ENCODE peak calls at places on chromosomes 12 and 14, in eight cellular contexts. B is iPS DF 6.9; J is small intestine; Q is left ventricle myocardium inferior; T is HCT116; I is CD4-positive, CD25-positive, alpha-beta regulatory T cell; G is neural progenitor cell; A is K562. U is an unnamed sample. For H3K27me3, the result is how much of the 10 kb centered on the place peaks cover.

GRCh38 chr12:24850486-24850885 is 98.4 kb downstream of the BCAT1 start:
- DNase-seq in B (no peak), J (no peak), Q (no peak), T (no peak), I (no peak), G (no peak), A (no peak), U (no peak)

GRCh38 chr14:79614443-79614842 is 596.9 kb downstream of the DIO2 start:
- DNase-seq in B (no peak), J (no peak), Q (no peak), T (no peak), I (no peak), G (no peak), A (no peak), U (no peak)

GRCh38 chr14:20512139-20512905 is 7.0 kb downstream of the RNASE10 start:
- DNase-seq in B (no peak), J (no peak), Q (no peak), T (no peak), I (no peak), G (no peak), A (no peak), U (no peak)

GRCh38 chr12:93818488-93819047 is 141.4 kb downstream of the CRADD start:
- DNase-seq in B (no peak), J (no peak), Q (peak), T (no peak), I (no peak), G (no peak), A (no peak), U (no peak)

GRCh38 chr12:55738113-55739024 is 4.6 kb upstream of the GDF11 start:
- DNase-seq in B (peak), J (peak), Q (peak), T (peak), I (peak), G (peak), A (peak), U (peak)

GRCh38 chr14:94322648-94323570 is at the start of gene SERPINA6:
- DNase-seq in B (no peak), J (no peak), Q (no peak), T (no peak), I (no peak), G (no peak), A (no peak), U (no peak)

GRCh38 chr14:46653031-46653775 is 1.6 kb upstream of the RPL10L start:
- DNase-seq in B (no peak), J (no peak), Q (no peak), T (no peak), I (no peak), G (no peak), A (no peak), U (no peak)

GRCh38 chr14:38198425-38198824 is 9.3 kb upstream of the SSTR1 start:
- DNase-seq in B (no peak), J (no peak), Q (no peak), T (no peak), I (no peak), G (no peak), A (no peak), U (no peak)

GRCh38 chr12:62078020-62078419 is 182.2 kb upstream of the USP15 start:
- DNase-seq in B (no peak), J (no peak), Q (no peak), T (no peak), I (no peak), G (no peak), A (no peak), U (no peak)

GRCh38 chr12:114241973-114242434 is 163.9 kb downstream of the TBX5 start:
- DNase-seq in B (no peak), J (no peak), Q (no peak), T (peak), I (no peak), G (no peak), A (peak), U (no peak)

GRCh38 chr14:75876526-75876925 is 105.3 kb downstream of the TGFB3 start:
- DNase-seq in B (no peak), J (no peak), Q (no peak), T (no peak), I (no peak), G (no peak), A (no peak), U (no peak)

GRCh38 chr12:30440826-30441602 is 254.7 kb downstream of the IPO8 start:
- DNase-seq in B (peak), J (no peak), Q (no peak), T (peak), I (no peak), G (peak), A (peak), U (no peak)

GRCh38 chr14:104440297-104440956 is 139.1 kb upstream of the C14orf180 start:
- DNase-seq in B (no peak), J (no peak), Q (no peak), T (no peak), I (no peak), G (no peak), A (no peak), U (no peak)

GRCh38 chr12:67981236-67982164 is 7.7 kb upstream of the IFNG-AS1 start:
- DNase-seq in B (no peak), J (no peak), Q (no peak), T (peak), I (no peak), G (no peak), A (no peak), U (no peak)

GRCh38 chr14:99258884-99259283 is 13.1 kb downstream of the BCL11B start:
- DNase-seq in B (no peak), J (no peak), Q (no peak), T (no peak), I (no peak), G (no peak), A (no peak), U (no peak)

GRCh38 chr12:120225200-120225558 is 24.3 kb upstream of the RPLP0 start:
- DNase-seq in B (no peak), J (peak), Q (no peak), T (no peak), I (no peak), G (peak), A (no peak), U (no peak)
- H3K27ac ChIP-seq in B (no peak), J (peak), Q (peak), T (peak), I (no peak), G (no peak), A (peak), U (peak)

DNA sequence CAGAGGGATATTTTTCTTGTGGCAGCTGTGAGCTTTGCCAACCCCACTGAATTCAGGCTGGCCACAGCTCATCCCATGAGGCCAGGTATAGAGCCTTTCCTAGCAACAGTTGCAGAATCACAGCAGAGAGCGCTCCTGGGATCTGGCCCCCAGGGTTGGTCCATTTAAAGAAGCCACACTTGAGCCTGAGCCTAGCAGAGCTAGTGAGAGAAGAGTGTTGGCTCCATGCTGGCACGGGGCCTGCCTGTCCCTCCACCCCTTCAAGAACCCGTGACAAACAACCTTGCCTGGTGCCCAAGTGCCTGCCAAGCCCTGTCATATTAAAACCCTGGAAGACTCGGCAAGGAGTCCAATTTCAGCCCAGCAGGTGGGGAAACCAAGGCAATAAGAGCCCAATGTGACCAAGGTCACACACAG is 91.6 kb downstream of the LRRC74A start:
- DNase-seq in B (no peak), J (no peak), Q (peak), T (no peak), I (no peak), G (no peak), A (no peak), U (no peak)
- H3K4me3 ChIP-seq in B (no peak), J (no peak), Q (peak), T (no peak), I (no peak), G (no peak), A (no peak), U (no peak)

GRCh38 chr12:49540229-49541139 is 1.7 kb downstream of the KCNH3 start:
- DNase-seq in B (no peak), J (no peak), Q (no peak), T (no peak), I (no peak), G (no peak), A (no peak), U (no peak)
- H3K27me3 ChIP-seq in B (half or more), J (under half), Q (half or more), T (under half), I (under half), G (half or more), A (under half), U (under half)

GRCh38 chr12:76664731-76665130 is 99.2 kb upstream of the ZDHHC17 start:
- DNase-seq in B (no peak), J (no peak), Q (no peak), T (no peak), I (no peak), G (no peak), A (no peak), U (no peak)
- H3K27ac ChIP-seq in B (no peak), J (no peak), Q (peak), T (no peak), I (no peak), G (no peak), A (no peak), U (no peak)

DNA sequence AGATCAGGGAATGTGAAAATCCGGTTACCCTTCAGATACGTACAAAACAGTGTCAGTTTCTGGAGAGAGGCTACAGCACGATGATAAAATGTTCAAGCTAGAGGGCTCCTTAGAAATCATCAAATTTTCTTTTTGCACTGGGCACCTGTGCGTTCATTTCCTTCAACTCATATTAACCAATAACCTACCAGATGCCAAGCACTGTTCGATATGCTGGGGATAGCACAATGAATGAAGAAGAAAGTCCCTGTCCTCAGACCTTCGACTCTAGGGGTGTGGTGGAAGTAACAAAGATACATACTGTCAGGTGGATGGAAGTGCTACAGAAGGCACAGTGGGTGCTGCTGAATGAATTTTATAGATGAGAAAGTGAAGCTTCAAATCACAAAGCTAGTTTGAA is 172.3 kb downstream of the FOXN3 start:
- DNase-seq in B (no peak), J (no peak), Q (no peak), T (no peak), I (no peak), G (no peak), A (no peak), U (no peak)
- H3K4me3 ChIP-seq in B (no peak), J (no peak), Q (no peak), T (no peak), I (no peak), G (no peak), A (no peak), U (no peak)

GRCh38 chr12:120369476-120370342 is 745 bp upstream of the MSI1 start:
- DNase-seq in B (no peak), J (no peak), Q (no peak), T (no peak), I (no peak), G (peak), A (no peak), U (no peak)
- H3K27me3 ChIP-seq in B (under half), J (under half), Q (half or more), T (under half), I (under half), G (under half), A (half or more), U (under half)

GRCh38 chr14:91387996-91388395 is 29.6 kb downstream of the CCDC88C start:
- DNase-seq in B (no peak), J (no peak), Q (no peak), T (no peak), I (no peak), G (no peak), A (no peak), U (no peak)

GRCh38 chr14:91389173-91389572 is 28.4 kb downstream of the CCDC88C start:
- DNase-seq in B (no peak), J (no peak), Q (no peak), T (no peak), I (no peak), G (no peak), A (no peak), U (no peak)

GRCh38 chr14:91387135-91387849 is 30.3 kb downstream of the CCDC88C start:
- DNase-seq in B (no peak), J (no peak), Q (no peak), T (no peak), I (no peak), G (no peak), A (no peak), U (no peak)

GRCh38 chr14:91390165-91390778 is 27.3 kb downstream of the CCDC88C start:
- DNase-seq in B (no peak), J (no peak), Q (no peak), T (no peak), I (no peak), G (no peak), A (no peak), U (no peak)

GRCh38 chr14:91388551-91388975 is 29.1 kb downstream of the CCDC88C start:
- DNase-seq in B (no peak), J (no peak), Q (no peak), T (no peak), I (peak), G (no peak), A (no peak), U (no peak)
- H3K27ac ChIP-seq in B (no peak), J (peak), Q (no peak), T (no peak), I (peak), G (no peak), A (no peak), U (peak)

DNA sequence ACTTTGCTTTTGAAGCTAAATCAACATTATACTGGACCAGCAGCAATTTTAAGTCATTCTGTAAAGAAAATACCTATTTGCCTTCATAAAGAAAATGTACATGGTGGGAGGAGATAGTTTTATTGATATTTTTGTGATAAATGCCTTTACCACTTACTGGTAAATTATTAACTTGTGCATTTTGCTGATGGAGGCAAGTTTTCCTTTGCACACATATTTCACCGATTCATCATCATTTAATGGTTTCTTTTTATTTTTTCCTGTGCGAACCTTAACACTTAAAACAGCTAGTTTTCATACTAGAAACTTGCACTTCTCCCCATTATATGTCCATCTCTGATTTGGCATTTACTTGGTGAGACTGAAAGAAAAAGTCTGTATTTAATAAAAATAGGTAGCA is 239.3 kb downstream of the TRHDE start:
- DNase-seq in B (no peak), J (no peak), Q (no peak), T (no peak), I (no peak), G (no peak), A (no peak), U (no peak)
- H3K4me3 ChIP-seq in B (no peak), J (no peak), Q (no peak), T (no peak), I (no peak), G (no peak), A (no peak), U (no peak)

U was measured in effector memory CD4-positive, alpha-beta T cell.